ENCODE peak calls at places on chromosome X, in eight cellular contexts. O is lower leg skin, A is BE2C, R is pons, U is AG10803, Z is occipital lobe, L is NCI-H2081, C is astrocyte of the spinal cord. I is an unnamed sample.

GRCh38 chrX:11143931-11144678 is 33.0 kb downstream of the HCCS start:
- DNase-seq in O (peak), A (peak), R (peak), U (peak), Z (peak), L (peak), C (peak), I (peak)

GRCh38 chrX:119041175-119041574 is 31.6 kb upstream of the CT47C1 start:
- DNase-seq in O (peak), A (peak), R (no peak), U (peak), Z (no peak), L (no peak), C (peak), I (peak)

GRCh38 chrX:112071132-112071531 is 11.4 kb downstream of the TRPC5 start:
- DNase-seq in O (no peak), A (no peak), R (no peak), U (no peak), Z (no peak), L (no peak), C (no peak), I (no peak)

GRCh38 chrX:47351706-47352105 is 18.7 kb upstream of the ZNF157 start:
- DNase-seq in O (no peak), A (no peak), R (no peak), U (peak), Z (no peak), L (no peak), C (no peak), I (no peak)

GRCh38 chrX:120697053-120697452 is 67.2 kb upstream of the C1GALT1C1 start:
- DNase-seq in O (no peak), A (no peak), R (no peak), U (no peak), Z (no peak), L (no peak), C (no peak), I (no peak)

GRCh38 chrX:107775734-107776511 is at the start of gene TSC22D3:
- DNase-seq in O (peak), A (peak), R (peak), U (peak), Z (peak), L (peak), C (peak), I (peak)

GRCh38 chrX:150421816-150422215 is 58.7 kb downstream of the MAMLD1 start:
- DNase-seq in O (no peak), A (no peak), R (no peak), U (no peak), Z (no peak), L (no peak), C (peak), I (no peak)

GRCh38 chrX:23394421-23394820 is 59.8 kb downstream of the PTCHD1 start:
- DNase-seq in O (no peak), A (no peak), R (no peak), U (no peak), Z (no peak), L (no peak), C (peak), I (no peak)

GRCh38 chrX:154310991-154311541 is 15.5 kb downstream of the TKTL1 start:
- DNase-seq in O (no peak), A (no peak), R (no peak), U (no peak), Z (no peak), L (no peak), C (no peak), I (no peak)

GRCh38 chrX:42089014-42089413 is 165.7 kb upstream of the CASK start:
- DNase-seq in O (no peak), A (no peak), R (no peak), U (no peak), Z (no peak), L (no peak), C (no peak), I (no peak)

GRCh38 chrX:155819966-155820491 is 61.1 kb upstream of the VAMP7 start:
- DNase-seq in O (peak), A (peak), R (peak), U (peak), Z (no peak), L (peak), C (peak), I (peak)

GRCh38 chrX:109270580-109271484 is 211.1 kb downstream of the GUCY2F start:
- DNase-seq in O (peak), A (no peak), R (no peak), U (no peak), Z (no peak), L (no peak), C (peak), I (no peak)

GRCh38 chrX:1486749-1487361 is 34.1 kb upstream of the ASMTL start:
- DNase-seq in O (no peak), A (no peak), R (no peak), U (no peak), Z (no peak), L (no peak), C (no peak), I (no peak)

GRCh38 chrX:42108140-42108503 is 184.8 kb upstream of the CASK start:
- DNase-seq in O (no peak), A (no peak), R (no peak), U (no peak), Z (no peak), L (no peak), C (no peak), I (no peak)

GRCh38 chrX:16807548-16807947 is 21.3 kb downstream of the TXLNG start:
- DNase-seq in O (no peak), A (no peak), R (no peak), U (peak), Z (no peak), L (no peak), C (peak), I (no peak)

GRCh38 chrX:102950908-102951866 is 14.1 kb downstream of the RAB40AL start:
- DNase-seq in O (peak), A (peak), R (peak), U (peak), Z (peak), L (peak), C (peak), I (no peak)

GRCh38 chrX:78024349-78025108 is 55.1 kb upstream of the PGAM4 start:
- DNase-seq in O (no peak), A (peak), R (no peak), U (no peak), Z (no peak), L (peak), C (no peak), I (peak)

GRCh38 chrX:42825201-42825600 is 47.2 kb upstream of the PPP1R2C start:
- DNase-seq in O (no peak), A (no peak), R (no peak), U (no peak), Z (no peak), L (no peak), C (no peak), I (no peak)

GRCh38 chrX:3811331-3812311 is 98.2 kb upstream of the PRKX start:
- DNase-seq in O (no peak), A (peak), R (peak), U (peak), Z (no peak), L (peak), C (peak), I (peak)

GRCh38 chrX:45517090-45517973 is 316.7 kb upstream of the DIPK2B start:
- DNase-seq in O (no peak), A (no peak), R (no peak), U (peak), Z (no peak), L (no peak), C (peak), I (peak)

GRCh38 chrX:117538441-117539418 is 577.9 kb downstream of the KLHL13 start:
- DNase-seq in O (no peak), A (peak), R (peak), U (no peak), Z (no peak), L (peak), C (no peak), I (no peak)

GRCh38 chrX:119757979-119758681 is at the start of gene SOWAHD:
- DNase-seq in O (peak), A (peak), R (peak), U (no peak), Z (no peak), L (peak), C (no peak), I (peak)

GRCh38 chrX:15498741-15499140 is 1.9 kb upstream of the BMX start:
- DNase-seq in O (no peak), A (no peak), R (no peak), U (no peak), Z (no peak), L (no peak), C (no peak), I (no peak)

GRCh38 chrX:43693602-43694406 is 37.7 kb downstream of the MAOA start:
- DNase-seq in O (no peak), A (no peak), R (no peak), U (no peak), Z (no peak), L (peak), C (peak), I (no peak)

GRCh38 chrX:118652717-118653116 is 74.7 kb upstream of the IL13RA1 start:
- DNase-seq in O (no peak), A (no peak), R (no peak), U (peak), Z (no peak), L (no peak), C (no peak), I (peak)

GRCh38 chrX:139834879-139835278 is 98.0 kb downstream of the ATP11C start:
- DNase-seq in O (no peak), A (no peak), R (no peak), U (no peak), Z (no peak), L (no peak), C (no peak), I (no peak)

GRCh38 chrX:13689519-13690211 is 737 bp downstream of the RAB9A start:
- DNase-seq in O (no peak), A (no peak), R (peak), U (peak), Z (no peak), L (no peak), C (peak), I (no peak)

GRCh38 chrX:126237524-126237923 is 71.4 kb upstream of the DCAF12L2 start:
- DNase-seq in O (no peak), A (no peak), R (no peak), U (no peak), Z (no peak), L (no peak), C (no peak), I (no peak)

GRCh38 chrX:77953708-77954107 is 15.7 kb downstream of the PGAM4 start:
- DNase-seq in O (no peak), A (no peak), R (no peak), U (no peak), Z (no peak), L (no peak), C (peak), I (no peak)

GRCh38 chrX:44183329-44183728 is 160.1 kb downstream of the EFHC2 start:
- DNase-seq in O (no peak), A (no peak), R (peak), U (no peak), Z (no peak), L (peak), C (no peak), I (peak)

GRCh38 chrX:36334508-36335015 is 415.0 kb downstream of the CFAP47 start:
- DNase-seq in O (no peak), A (no peak), R (no peak), U (no peak), Z (no peak), L (no peak), C (no peak), I (no peak)

GRCh38 chrX:32116047-32116446 is 1044.2 kb upstream of the FTHL17 start:
- DNase-seq in O (no peak), A (peak), R (no peak), U (no peak), Z (no peak), L (no peak), C (no peak), I (no peak)

GRCh38 chrX:17814059-17814458 is 47.0 kb downstream of the RAI2 start:
- DNase-seq in O (no peak), A (no peak), R (no peak), U (no peak), Z (no peak), L (no peak), C (no peak), I (no peak)

GRCh38 chrX:130109429-130110378 is 593 bp downstream of the ELF4 start:
- DNase-seq in O (no peak), A (no peak), R (no peak), U (peak), Z (no peak), L (no peak), C (no peak), I (no peak)

GRCh38 chrX:71215335-71215912 is 7.6 kb upstream of the GJB1 start:
- DNase-seq in O (no peak), A (no peak), R (no peak), U (no peak), Z (no peak), L (peak), C (no peak), I (no peak)

GRCh38 chrX:110116581-110116980 is 113.7 kb downstream of the TMEM164 start:
- DNase-seq in O (no peak), A (no peak), R (no peak), U (no peak), Z (no peak), L (no peak), C (no peak), I (no peak)

GRCh38 chrX:109485470-109486340 is 3.8 kb upstream of the GUCY2F start:
- DNase-seq in O (peak), A (peak), R (peak), U (peak), Z (peak), L (peak), C (peak), I (peak)

GRCh38 chrX:68685722-68686683 is 38.5 kb downstream of the STARD8 start:
- DNase-seq in O (no peak), A (peak), R (no peak), U (peak), Z (no peak), L (no peak), C (peak), I (peak)

GRCh38 chrX:101602077-101602476 is 15.7 kb downstream of the ARMCX6 start:
- DNase-seq in O (no peak), A (no peak), R (no peak), U (peak), Z (no peak), L (no peak), C (no peak), I (no peak)

GRCh38 chrX:116607766-116608165 is 145.0 kb upstream of the CT83 start:
- DNase-seq in O (no peak), A (no peak), R (no peak), U (no peak), Z (no peak), L (no peak), C (no peak), I (no peak)